ENCODE peak calls at places on chromosomes 4 and X, in ten cellular contexts. One of them, this sample, is unnamed.

GRCh38 chr4:110638347-110638746 is 15.5 kb upstream of the PITX2 start:
- DNase-seq in GM12878: no peak
- DNase-seq in thoracic aorta: no peak
- DNase-seq in endothelial cell of umbilical vein: no peak
- DNase-seq in stomach: no peak
- DNase-seq in body of pancreas: no peak
- DNase-seq in brain microvascular endothelial cell: no peak
- DNase-seq in GM23338: peak; percentile 1
- DNase-seq in left lung: no peak
- DNase-seq in IMR-90: no peak
- DNase-seq in this sample: no peak

GRCh38 chrX:115494133-115494532 is 66.8 kb upstream of the PLS3 start:
- DNase-seq in GM12878: no peak
- DNase-seq in thoracic aorta: no peak
- DNase-seq in endothelial cell of umbilical vein: peak; percentile 14
- DNase-seq in stomach: no peak
- DNase-seq in body of pancreas: no peak
- DNase-seq in brain microvascular endothelial cell: no peak
- DNase-seq in GM23338: no peak
- DNase-seq in left lung: no peak
- DNase-seq in IMR-90: peak; percentile 9
- DNase-seq in this sample: no peak

GRCh38 chr4:42855779-42856178 is 36.7 kb upstream of the GRXCR1 start:
- DNase-seq in GM12878: no peak
- DNase-seq in thoracic aorta: no peak
- DNase-seq in endothelial cell of umbilical vein: no peak
- DNase-seq in stomach: no peak
- DNase-seq in body of pancreas: no peak
- DNase-seq in brain microvascular endothelial cell: no peak
- DNase-seq in GM23338: no peak
- DNase-seq in left lung: no peak
- DNase-seq in IMR-90: no peak
- DNase-seq in this sample: no peak

GRCh38 chr4:94598758-94599157 is 147.0 kb downstream of the PDLIM5 start:
- DNase-seq in GM12878: no peak
- DNase-seq in thoracic aorta: no peak
- DNase-seq in endothelial cell of umbilical vein: no peak
- DNase-seq in stomach: no peak
- DNase-seq in body of pancreas: no peak
- DNase-seq in brain microvascular endothelial cell: no peak
- DNase-seq in GM23338: no peak
- DNase-seq in left lung: no peak
- DNase-seq in IMR-90: no peak
- DNase-seq in this sample: no peak

GRCh38 chrX:46796574-46797191 is 37.8 kb upstream of the SLC9A7 start:
- DNase-seq in GM12878: no peak
- DNase-seq in thoracic aorta: peak; percentile 19
- DNase-seq in endothelial cell of umbilical vein: peak; percentile 67
- DNase-seq in stomach: peak; percentile 87
- DNase-seq in body of pancreas: peak; percentile 79
- DNase-seq in brain microvascular endothelial cell: peak; percentile 71
- DNase-seq in GM23338: peak; percentile 69
- DNase-seq in left lung: peak; percentile 64
- DNase-seq in IMR-90: peak; percentile 64
- DNase-seq in this sample: peak; percentile 68

GRCh38 chr4:156677136-156677535 is 294.5 kb downstream of the PDGFC start:
- DNase-seq in GM12878: no peak
- DNase-seq in thoracic aorta: no peak
- DNase-seq in endothelial cell of umbilical vein: peak; percentile 19
- DNase-seq in stomach: no peak
- DNase-seq in body of pancreas: peak; percentile 9
- DNase-seq in brain microvascular endothelial cell: peak; percentile 42
- DNase-seq in GM23338: peak; percentile 80
- DNase-seq in left lung: no peak
- DNase-seq in IMR-90: no peak
- DNase-seq in this sample: peak; percentile 17

GRCh38 chr4:152385551-152385950 is 150.3 kb downstream of the FBXW7 start:
- DNase-seq in GM12878: no peak
- DNase-seq in thoracic aorta: no peak
- DNase-seq in endothelial cell of umbilical vein: peak; percentile 23
- DNase-seq in stomach: no peak
- DNase-seq in body of pancreas: no peak
- DNase-seq in brain microvascular endothelial cell: no peak
- DNase-seq in GM23338: peak; percentile 21
- DNase-seq in left lung: no peak
- DNase-seq in IMR-90: peak; percentile 31
- DNase-seq in this sample: no peak

GRCh38 chrX:13110427-13111324 is 66.3 kb upstream of the FAM9C start:
- DNase-seq in GM12878: no peak
- DNase-seq in thoracic aorta: no peak
- DNase-seq in endothelial cell of umbilical vein: peak; percentile 89
- DNase-seq in stomach: no peak
- DNase-seq in body of pancreas: peak; percentile 77
- DNase-seq in brain microvascular endothelial cell: peak; percentile 95
- DNase-seq in GM23338: peak; percentile 6
- DNase-seq in left lung: no peak
- DNase-seq in IMR-90: peak; percentile 92
- DNase-seq in this sample: peak; percentile 88

GRCh38 chrX:97539970-97540519 is 656.3 kb downstream of the RPA4 start:
- DNase-seq in GM12878: no peak
- DNase-seq in thoracic aorta: no peak
- DNase-seq in endothelial cell of umbilical vein: peak; percentile 44
- DNase-seq in stomach: no peak
- DNase-seq in body of pancreas: no peak
- DNase-seq in brain microvascular endothelial cell: no peak
- DNase-seq in GM23338: no peak
- DNase-seq in left lung: no peak
- DNase-seq in IMR-90: peak; percentile 2
- DNase-seq in this sample: no peak

GRCh38 chr4:86960557-86960959 is 25.7 kb downstream of the AFF1 start:
- DNase-seq in GM12878: no peak
- DNase-seq in thoracic aorta: no peak
- DNase-seq in endothelial cell of umbilical vein: no peak
- DNase-seq in stomach: no peak
- DNase-seq in body of pancreas: peak; percentile 34
- DNase-seq in brain microvascular endothelial cell: no peak
- DNase-seq in GM23338: no peak
- DNase-seq in left lung: no peak
- DNase-seq in IMR-90: peak; percentile 46
- DNase-seq in this sample: no peak

GRCh38 chr4:169070895-169071218 is 60.8 kb upstream of the CBR4 start:
- DNase-seq in GM12878: no peak
- DNase-seq in thoracic aorta: no peak
- DNase-seq in endothelial cell of umbilical vein: no peak
- DNase-seq in stomach: peak; percentile 72
- DNase-seq in body of pancreas: peak; percentile 37
- DNase-seq in brain microvascular endothelial cell: no peak
- DNase-seq in GM23338: no peak
- DNase-seq in left lung: peak; percentile 48
- DNase-seq in IMR-90: no peak
- DNase-seq in this sample: peak; percentile 51

GRCh38 chr4:169074117-169074516 is 64.1 kb upstream of the CBR4 start:
- DNase-seq in GM12878: no peak
- DNase-seq in thoracic aorta: no peak
- DNase-seq in endothelial cell of umbilical vein: no peak
- DNase-seq in stomach: no peak
- DNase-seq in body of pancreas: no peak
- DNase-seq in brain microvascular endothelial cell: no peak
- DNase-seq in GM23338: no peak
- DNase-seq in left lung: no peak
- DNase-seq in IMR-90: no peak
- DNase-seq in this sample: no peak

GRCh38 chr4:169068423-169068822 is 58.4 kb upstream of the CBR4 start:
- DNase-seq in GM12878: no peak
- DNase-seq in thoracic aorta: no peak
- DNase-seq in endothelial cell of umbilical vein: no peak
- DNase-seq in stomach: no peak
- DNase-seq in body of pancreas: no peak
- DNase-seq in brain microvascular endothelial cell: no peak
- DNase-seq in GM23338: no peak
- DNase-seq in left lung: no peak
- DNase-seq in IMR-90: no peak
- DNase-seq in this sample: no peak

GRCh38 chr4:169070071-169070894 is 60.2 kb upstream of the CBR4 start:
- DNase-seq in GM12878: no peak
- DNase-seq in thoracic aorta: peak; percentile 17
- DNase-seq in endothelial cell of umbilical vein: peak; percentile 30
- DNase-seq in stomach: peak; percentile 72
- DNase-seq in body of pancreas: peak; percentile 54
- DNase-seq in brain microvascular endothelial cell: peak; percentile 95
- DNase-seq in GM23338: peak; percentile 92
- DNase-seq in left lung: no peak
- DNase-seq in IMR-90: peak; percentile 70
- DNase-seq in this sample: peak; percentile 63

DNA sequence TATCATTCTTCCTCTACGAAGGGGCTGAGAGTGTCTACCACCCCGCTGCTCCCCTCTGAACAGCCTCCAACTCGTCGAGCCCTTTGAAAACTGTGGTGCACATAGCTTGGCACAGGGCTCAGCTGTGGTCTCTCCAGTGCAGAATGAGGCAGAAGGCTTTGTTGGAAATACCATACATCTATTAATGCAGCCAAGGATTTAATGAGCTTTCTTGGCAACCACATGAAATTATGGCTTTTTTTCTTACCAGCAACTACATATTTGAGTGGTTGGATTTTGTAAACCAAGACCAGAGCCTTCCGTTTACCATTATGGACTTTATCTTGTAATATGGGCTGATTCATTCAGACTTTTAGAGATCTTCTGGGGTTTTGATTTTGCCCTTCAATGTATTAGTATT is 61.7 kb upstream of the CBR4 start:
- DNase-seq in GM12878: no peak
- DNase-seq in thoracic aorta: no peak
- DNase-seq in endothelial cell of umbilical vein: no peak
- DNase-seq in stomach: no peak
- DNase-seq in body of pancreas: no peak
- DNase-seq in brain microvascular endothelial cell: no peak
- DNase-seq in GM23338: no peak
- DNase-seq in left lung: no peak
- DNase-seq in IMR-90: peak; percentile 20
- DNase-seq in this sample: no peak
- H3K27ac ChIP-seq in GM12878: no peak overlapping the region
- H3K27ac ChIP-seq in thoracic aorta: no peak overlapping the region
- H3K27ac ChIP-seq in endothelial cell of umbilical vein: no peak overlapping the region
- H3K27ac ChIP-seq in stomach: no peak overlapping the region
- H3K27ac ChIP-seq in body of pancreas: no peak overlapping the region
- H3K27ac ChIP-seq in brain microvascular endothelial cell: no peak overlapping the region
- H3K27ac ChIP-seq in GM23338: no peak overlapping the region
- H3K27ac ChIP-seq in left lung: no peak overlapping the region
- H3K27ac ChIP-seq in IMR-90: no peak overlapping the region
- H3K27ac ChIP-seq in this sample: no peak overlapping the region

GRCh38 chrX:129845616-129846190 is 2.0 kb upstream of the ZDHHC9 start:
- DNase-seq in GM12878: no peak
- DNase-seq in thoracic aorta: no peak
- DNase-seq in endothelial cell of umbilical vein: no peak
- DNase-seq in stomach: no peak
- DNase-seq in body of pancreas: no peak
- DNase-seq in brain microvascular endothelial cell: no peak
- DNase-seq in GM23338: no peak
- DNase-seq in left lung: no peak
- DNase-seq in IMR-90: no peak
- DNase-seq in this sample: peak; percentile 39

GRCh38 chrX:129842510-129843208 is 1.0 kb downstream of the ZDHHC9 start:
- DNase-seq in GM12878: no peak
- DNase-seq in thoracic aorta: no peak
- DNase-seq in endothelial cell of umbilical vein: peak; percentile 35
- DNase-seq in stomach: peak; percentile 55
- DNase-seq in body of pancreas: peak; percentile 50
- DNase-seq in brain microvascular endothelial cell: no peak
- DNase-seq in GM23338: peak; percentile 30
- DNase-seq in left lung: peak; percentile 34
- DNase-seq in IMR-90: peak; percentile 49
- DNase-seq in this sample: peak; percentile 70

GRCh38 chrX:129843209-129843458 is 552 bp downstream of the ZDHHC9 start:
- DNase-seq in GM12878: no peak
- DNase-seq in thoracic aorta: no peak
- DNase-seq in endothelial cell of umbilical vein: peak; percentile 3
- DNase-seq in stomach: no peak
- DNase-seq in body of pancreas: no peak
- DNase-seq in brain microvascular endothelial cell: no peak
- DNase-seq in GM23338: no peak
- DNase-seq in left lung: no peak
- DNase-seq in IMR-90: no peak
- DNase-seq in this sample: no peak

GRCh38 chrX:129846686-129847085 is 3.0 kb upstream of the ZDHHC9 start:
- DNase-seq in GM12878: no peak
- DNase-seq in thoracic aorta: no peak
- DNase-seq in endothelial cell of umbilical vein: no peak
- DNase-seq in stomach: no peak
- DNase-seq in body of pancreas: no peak
- DNase-seq in brain microvascular endothelial cell: no peak
- DNase-seq in GM23338: no peak
- DNase-seq in left lung: no peak
- DNase-seq in IMR-90: no peak
- DNase-seq in this sample: no peak

GRCh38 chrX:129843459-129844306 is at the start of gene ZDHHC9:
- DNase-seq in GM12878: peak; percentile 63
- DNase-seq in thoracic aorta: peak; percentile 49
- DNase-seq in endothelial cell of umbilical vein: peak; percentile 88
- DNase-seq in stomach: peak; percentile 89
- DNase-seq in body of pancreas: peak; percentile 88
- DNase-seq in brain microvascular endothelial cell: peak; percentile 83
- DNase-seq in GM23338: peak; percentile 90
- DNase-seq in left lung: peak; percentile 89
- DNase-seq in IMR-90: peak; percentile 85
- DNase-seq in this sample: peak; percentile 85
- H3K27ac ChIP-seq in GM12878: no peak within 1 kb of the TSS
- H3K27ac ChIP-seq in thoracic aorta: peak within 1 kb of the TSS; percentile 85
- H3K27ac ChIP-seq in endothelial cell of umbilical vein: peak within 1 kb of the TSS; percentile 59
- H3K27ac ChIP-seq in stomach: peak within 1 kb of the TSS; percentile 94
- H3K27ac ChIP-seq in body of pancreas: peak within 1 kb of the TSS; percentile 54
- H3K27ac ChIP-seq in brain microvascular endothelial cell: peak within 1 kb of the TSS; percentile 72
- H3K27ac ChIP-seq in GM23338: no peak within 1 kb of the TSS
- H3K27ac ChIP-seq in left lung: peak within 1 kb of the TSS; percentile 74
- H3K27ac ChIP-seq in IMR-90: peak within 1 kb of the TSS; percentile 45
- H3K27ac ChIP-seq in this sample: peak within 1 kb of the TSS; percentile 83

GRCh38 chrX:9797961-9798360 is 11.7 kb downstream of the SHROOM2 start:
- DNase-seq in GM12878: no peak
- DNase-seq in thoracic aorta: no peak
- DNase-seq in endothelial cell of umbilical vein: no peak
- DNase-seq in stomach: no peak
- DNase-seq in body of pancreas: no peak
- DNase-seq in brain microvascular endothelial cell: no peak
- DNase-seq in GM23338: no peak
- DNase-seq in left lung: no peak
- DNase-seq in IMR-90: no peak
- DNase-seq in this sample: no peak
- H3K27ac ChIP-seq in GM12878: no peak overlapping the region
- H3K27ac ChIP-seq in thoracic aorta: no peak overlapping the region
- H3K27ac ChIP-seq in endothelial cell of umbilical vein: no peak overlapping the region
- H3K27ac ChIP-seq in stomach: no peak overlapping the region
- H3K27ac ChIP-seq in body of pancreas: no peak overlapping the region
- H3K27ac ChIP-seq in brain microvascular endothelial cell: no peak overlapping the region
- H3K27ac ChIP-seq in GM23338: no peak overlapping the region
- H3K27ac ChIP-seq in left lung: no peak overlapping the region
- H3K27ac ChIP-seq in IMR-90: no peak overlapping the region
- H3K27ac ChIP-seq in this sample: no peak overlapping the region

DNA sequence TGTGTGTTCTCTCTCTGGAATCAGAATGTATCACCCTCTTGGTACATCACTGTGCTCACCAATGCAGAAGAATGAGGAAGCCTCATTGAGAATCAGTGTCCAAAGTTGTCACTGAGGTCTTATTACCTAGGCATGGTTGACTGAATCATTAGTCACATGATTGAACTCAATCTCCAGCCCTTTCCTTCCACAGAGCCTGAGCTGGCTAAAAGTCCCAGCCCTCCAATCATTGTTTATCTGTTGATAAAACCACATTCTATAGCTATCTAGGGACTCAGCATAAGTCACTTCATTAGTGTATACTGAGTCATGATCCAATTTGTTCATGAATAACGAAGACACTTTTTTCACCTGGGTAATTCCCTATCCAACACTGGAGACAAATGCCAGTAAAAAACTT is 396.8 kb downstream of the TRAM1L1 start:
- DNase-seq in GM12878: no peak
- DNase-seq in thoracic aorta: no peak
- DNase-seq in endothelial cell of umbilical vein: no peak
- DNase-seq in stomach: no peak
- DNase-seq in body of pancreas: no peak
- DNase-seq in brain microvascular endothelial cell: no peak
- DNase-seq in GM23338: no peak
- DNase-seq in left lung: no peak
- DNase-seq in IMR-90: no peak
- DNase-seq in this sample: no peak
- H3K27ac ChIP-seq in GM12878: no peak overlapping the region
- H3K27ac ChIP-seq in thoracic aorta: no peak overlapping the region
- H3K27ac ChIP-seq in endothelial cell of umbilical vein: no peak overlapping the region
- H3K27ac ChIP-seq in stomach: no peak overlapping the region
- H3K27ac ChIP-seq in body of pancreas: no peak overlapping the region
- H3K27ac ChIP-seq in brain microvascular endothelial cell: no peak overlapping the region
- H3K27ac ChIP-seq in GM23338: no peak overlapping the region
- H3K27ac ChIP-seq in left lung: no peak overlapping the region
- H3K27ac ChIP-seq in IMR-90: no peak overlapping the region
- H3K27ac ChIP-seq in this sample: no peak overlapping the region

This sample was measured in small intestine.